ENCODE peak calls at places on chromosome 1, in seven cellular contexts. H is esophagus muscularis mucosa, I is AG04450, E is WTC11, C is left lung, G is dorsolateral prefrontal cortex, M is heart left ventricle. U is an unnamed sample.

GRCh38 chr1:113103048-113103447 is 30.1 kb downstream of the LRIG2 start:
- DNase-seq in G (no peak), E (no peak), I (no peak), H (no peak), C (no peak), M (no peak), U (no peak)

GRCh38 chr1:226310123-226310540 is 1.2 kb upstream of the LIN9 start:
- DNase-seq in E (no peak), I (no peak), G (no peak), M (no peak), H (no peak), C (no peak), U (no peak)

GRCh38 chr1:89095737-89096136 is 30.2 kb downstream of the GBP2 start:
- DNase-seq in G (no peak), M (no peak), C (no peak), E (no peak), I (no peak), H (no peak), U (no peak)

GRCh38 chr1:3444736-3445135 is 9.7 kb upstream of the ARHGEF16 start:
- DNase-seq in C (peak), G (no peak), E (no peak), H (no peak), I (no peak), M (no peak), U (no peak)

GRCh38 chr1:199667079-199667478 is 360.4 kb upstream of the NR5A2 start:
- DNase-seq in I (no peak), M (no peak), E (no peak), H (no peak), G (no peak), C (no peak), U (no peak)

GRCh38 chr1:165114022-165114888 is 242.3 kb downstream of the LMX1A start:
- DNase-seq in C (no peak), H (no peak), E (peak), I (no peak), M (no peak), G (no peak), U (peak)

GRCh38 chr1:116377564-116378529 is 4.8 kb downstream of the ATP1A1 start:
- DNase-seq in E (no peak), C (no peak), I (peak), G (peak), M (peak), H (no peak), U (peak)

GRCh38 chr1:192474080-192474683 is 101.4 kb upstream of the RGS1 start:
- DNase-seq in G (no peak), H (no peak), I (no peak), E (no peak), M (no peak), C (no peak), U (peak)

GRCh38 chr1:246629976-246630375 is 63.7 kb downstream of the CNST start:
- DNase-seq in M (no peak), H (no peak), I (no peak), G (no peak), C (no peak), E (no peak), U (no peak)

GRCh38 chr1:109918077-109918606 is 7.5 kb downstream of the CSF1 start:
- DNase-seq in H (no peak), G (no peak), M (no peak), C (no peak), E (no peak), I (no peak), U (no peak)
- TF ChIP-seq CTCF in H (no peak), G (no peak), M (no peak), C (no peak), E (no peak), I (peak), U (no peak)

GRCh38 chr1:23555949-23556640 is 3.2 kb downstream of the ID3 start:
- DNase-seq in M (no peak), I (no peak), C (no peak), G (no peak), H (no peak), E (peak), U (peak)

GRCh38 chr1:23553896-23554480 is 5.3 kb downstream of the ID3 start:
- DNase-seq in E (peak), C (no peak), G (no peak), H (no peak), I (no peak), M (peak), U (no peak)

GRCh38 chr1:23553206-23553895 is 6.0 kb downstream of the ID3 start:
- DNase-seq in H (no peak), C (no peak), E (no peak), G (no peak), I (no peak), M (no peak), U (no peak)

GRCh38 chr1:23555225-23555801 is 4.0 kb downstream of the ID3 start:
- DNase-seq in I (no peak), H (no peak), G (no peak), E (peak), M (peak), C (no peak), U (peak)

DNA sequence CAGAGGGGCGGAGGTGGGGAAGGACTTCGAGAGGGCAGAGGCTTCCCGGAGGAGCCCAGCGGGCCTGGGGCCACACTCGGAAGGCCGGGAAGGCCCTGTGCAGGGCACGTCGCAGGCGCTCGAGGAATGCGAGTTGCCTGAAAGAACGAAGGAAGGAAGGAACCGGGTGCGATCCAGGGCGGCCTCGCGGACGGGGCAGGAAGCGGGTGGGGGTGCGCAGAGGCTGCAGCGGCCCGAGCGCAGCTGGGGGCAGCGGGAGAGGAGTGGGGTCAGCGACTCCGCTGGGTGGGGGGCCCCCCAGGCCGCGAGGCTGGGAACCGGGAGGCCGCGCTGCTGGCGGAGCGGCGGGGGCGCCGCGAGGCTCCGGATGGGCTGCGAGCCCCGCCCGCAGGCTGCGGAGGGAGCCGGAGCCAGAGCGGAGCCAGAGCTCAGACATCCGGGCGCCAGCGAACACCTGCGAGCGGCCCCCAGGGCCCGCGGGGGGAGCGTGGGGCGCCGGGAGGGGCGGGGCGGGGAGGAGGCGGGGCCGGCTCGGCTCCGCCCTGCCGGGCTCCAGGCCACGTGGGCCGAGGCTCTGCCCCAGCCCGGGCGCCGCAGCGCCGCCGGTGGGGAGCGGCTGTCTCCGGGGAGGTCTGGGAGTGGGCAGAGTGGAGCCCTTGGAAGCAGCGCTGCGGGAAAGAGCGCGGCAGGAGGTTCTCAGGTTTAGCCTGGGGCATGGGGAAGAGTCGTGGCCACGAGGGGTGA is 4.6 kb downstream of the ID3 start:
- DNase-seq in H (no peak), G (peak), M (peak), I (no peak), E (peak), C (peak), U (peak)
- TF ChIP-seq CTCF in H (peak), G (peak), M (peak), I (peak), E (no peak), C (no peak), U (peak)

DNA sequence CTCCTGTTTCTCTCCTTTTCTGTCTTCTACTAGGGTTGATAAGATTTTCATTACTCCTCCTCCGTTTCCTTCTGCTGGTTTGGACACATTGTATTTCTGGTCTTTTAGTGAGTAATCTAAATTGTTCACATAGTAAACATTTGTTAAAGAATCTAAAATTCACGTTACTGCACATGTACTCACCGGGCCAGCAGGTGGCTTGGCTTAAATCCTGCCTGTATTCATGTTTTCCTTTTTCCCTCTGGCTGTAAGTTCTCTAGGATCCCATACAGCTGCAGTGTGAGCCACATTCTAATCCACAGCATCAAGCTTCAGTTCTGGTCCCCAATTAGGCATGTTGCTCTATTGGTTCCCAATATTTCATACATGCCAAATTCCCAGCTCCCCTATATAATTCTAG is 958.3 kb downstream of the ADGRL2 start:
- DNase-seq in C (no peak), H (no peak), E (peak), I (no peak), G (no peak), M (no peak), U (no peak)
- TF ChIP-seq CTCF in C (no peak), H (no peak), E (no peak), I (no peak), G (no peak), M (no peak), U (no peak)

GRCh38 chr1:44249543-44249942 is 36.3 kb downstream of the DMAP1 start:
- DNase-seq in I (no peak), E (peak), G (no peak), M (peak), H (no peak), C (no peak), U (peak)
- TF ChIP-seq CTCF in I (no peak), E (no peak), G (no peak), M (no peak), H (no peak), C (no peak), U (no peak)

DNA sequence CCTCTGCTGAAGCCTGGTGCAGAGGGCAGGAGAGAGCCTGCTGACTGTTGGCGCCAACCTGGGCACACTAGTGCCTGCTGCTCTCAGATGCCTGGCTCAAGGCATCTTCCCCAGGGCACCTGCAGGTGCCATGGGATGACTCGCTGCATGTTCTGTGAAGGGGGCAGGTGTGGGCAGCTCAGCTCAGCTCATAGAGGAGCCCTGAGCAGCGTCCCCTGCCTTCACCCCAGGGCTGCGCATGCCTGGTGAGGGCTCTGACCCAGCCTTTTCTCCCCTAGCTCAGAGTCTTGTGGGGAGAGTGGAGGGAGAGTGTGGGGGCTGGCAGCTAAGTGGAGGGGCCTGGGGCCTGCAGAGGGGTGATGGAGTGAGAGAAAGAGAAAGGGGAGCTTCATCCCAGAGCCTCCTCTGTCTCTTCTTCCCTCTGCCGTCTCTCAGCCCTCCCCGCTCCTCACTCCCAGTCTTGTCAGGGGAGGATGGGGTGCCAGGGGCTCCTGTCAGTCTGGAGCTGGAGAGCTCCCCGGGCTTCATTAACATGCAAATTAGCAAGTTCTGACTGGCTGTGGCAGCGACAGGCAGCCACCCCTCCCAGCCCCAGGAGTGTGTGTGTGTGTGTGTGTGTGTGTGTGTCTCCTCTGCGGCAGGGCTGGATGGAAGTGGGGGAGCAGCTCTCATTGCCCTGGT is 33.8 kb downstream of the FOXO6 start:
- DNase-seq in C (no peak), E (peak), M (no peak), H (no peak), I (no peak), G (no peak), U (peak)
- TF ChIP-seq CTCF in C (no peak), E (no peak), M (no peak), H (no peak), I (no peak), G (no peak), U (no peak)

GRCh38 chr1:196423612-196424011 is 184.6 kb downstream of the KCNT2 start:
- DNase-seq in G (no peak), H (no peak), M (no peak), I (no peak), C (no peak), E (no peak), U (peak)

GRCh38 chr1:196425513-196425912 is 182.7 kb downstream of the KCNT2 start:
- DNase-seq in I (no peak), M (no peak), E (no peak), H (no peak), G (no peak), C (no peak), U (no peak)
- TF ChIP-seq CTCF in I (peak), M (no peak), E (no peak), H (no peak), G (no peak), C (no peak), U (no peak)

GRCh38 chr1:189986521-189986920 is 491.1 kb downstream of the BRINP3 start:
- DNase-seq in M (no peak), I (no peak), H (no peak), G (no peak), E (no peak), C (no peak), U (no peak)

GRCh38 chr1:189992856-189993255 is 484.8 kb downstream of the BRINP3 start:
- DNase-seq in M (no peak), C (peak), E (no peak), G (no peak), H (no peak), I (no peak), U (no peak)

GRCh38 chr1:189983156-189983555 is 494.5 kb downstream of the BRINP3 start:
- DNase-seq in H (no peak), C (no peak), E (no peak), M (no peak), I (no peak), G (no peak), U (no peak)

DNA sequence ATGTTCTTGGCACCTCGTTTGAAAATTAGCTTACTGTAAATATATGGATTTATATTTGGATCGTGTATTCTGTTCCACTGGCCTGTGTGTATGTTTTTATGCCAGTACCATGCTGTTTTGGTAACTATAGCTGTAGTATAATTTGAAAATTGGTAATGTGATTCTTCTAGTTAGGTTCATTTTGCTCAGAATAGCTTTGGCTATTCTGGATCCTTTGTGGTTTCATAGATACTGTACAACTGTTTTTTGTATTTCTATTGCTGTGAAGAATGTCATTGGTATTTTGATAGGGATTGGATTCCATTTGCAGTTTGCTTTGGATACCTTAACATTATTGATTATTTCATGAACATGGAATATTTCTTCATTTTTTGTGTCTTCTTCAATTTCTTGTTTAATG is 490.2 kb downstream of the BRINP3 start:
- DNase-seq in C (no peak), E (no peak), G (no peak), I (no peak), M (no peak), H (no peak), U (no peak)
- TF ChIP-seq CTCF in C (no peak), E (no peak), G (no peak), I (no peak), M (no peak), H (no peak), U (no peak)

DNA sequence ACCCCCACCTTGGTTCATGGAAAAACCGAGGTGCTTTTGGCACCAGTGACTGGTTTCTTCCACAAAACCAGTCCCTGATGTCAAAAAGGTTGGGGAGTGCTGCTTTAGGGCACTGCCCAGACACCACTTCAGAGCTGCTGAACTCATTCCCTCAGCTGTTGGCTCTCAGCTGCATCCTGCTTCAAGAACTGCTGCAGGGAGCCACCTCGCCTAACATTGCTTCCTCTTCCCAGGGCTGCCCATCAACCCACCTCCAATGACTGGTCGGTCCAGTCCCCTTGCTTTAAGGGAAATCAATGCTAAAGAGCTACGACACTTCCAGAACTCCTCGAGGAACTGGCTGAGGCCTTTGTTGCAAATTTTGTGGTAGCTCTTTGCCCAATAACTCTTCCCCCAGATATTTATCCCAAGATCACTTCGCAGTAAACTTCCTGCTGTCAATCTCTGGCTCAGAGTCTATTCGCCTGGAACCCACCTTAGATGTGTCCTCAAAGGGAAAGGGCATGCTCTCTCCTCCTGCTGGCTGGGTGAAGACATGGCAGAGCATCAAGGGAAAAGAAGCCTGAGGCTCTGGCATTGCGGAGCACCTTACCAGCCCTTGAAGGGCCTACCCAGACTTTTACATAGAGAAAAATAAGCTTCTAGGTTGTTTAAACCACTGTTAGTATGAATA is 29.0 kb downstream of the C1orf52 start:
- DNase-seq in I (no peak), H (no peak), C (no peak), M (no peak), E (peak), G (no peak), U (no peak)
- TF ChIP-seq CTCF in I (peak), H (peak), C (no peak), M (no peak), E (no peak), G (no peak), U (peak)